ENCODE peak calls at places on chromosomes 3 and 15, in six cellular contexts. M, P, J, Y, T and V are unnamed samples.

GRCh38 chr3:45187597-45188210 is 38.4 kb downstream of the TMEM158 start:
- DNase-seq in T (no peak), Y (no peak), P (no peak), J (no peak), M (no peak), V (no peak)

GRCh38 chr15:41574158-41574557 is 15.1 kb downstream of the TYRO3 start:
- DNase-seq in P (no peak), J (no peak), Y (no peak), T (no peak), M (no peak), V (no peak)

GRCh38 chr15:40844543-40844981 is 714 bp downstream of the SPINT1 start:
- DNase-seq in M (no peak), T (peak), P (peak), Y (peak), J (no peak), V (no peak)

GRCh38 chr15:38176696-38177095 is 75.9 kb upstream of the SPRED1 start:
- DNase-seq in P (no peak), Y (no peak), M (no peak), J (no peak), T (no peak), V (no peak)

GRCh38 chr15:78084359-78084750 is 6.8 kb upstream of the TBC1D2B start:
- DNase-seq in Y (no peak), P (no peak), M (no peak), T (no peak), J (no peak), V (no peak)

GRCh38 chr3:164375538-164375937 is 702.8 kb downstream of the SI start:
- DNase-seq in J (no peak), T (no peak), M (no peak), Y (no peak), P (no peak), V (no peak)

GRCh38 chr3:76429536-76430177 is 610.2 kb upstream of the ROBO2 start:
- DNase-seq in T (no peak), P (no peak), Y (no peak), J (no peak), M (no peak), V (no peak)

GRCh38 chr3:22713936-22714335 is 489.2 kb upstream of the UBE2E2 start:
- DNase-seq in J (no peak), T (no peak), M (peak), P (no peak), Y (no peak), V (no peak)

GRCh38 chr15:90099072-90099867 is 3.0 kb downstream of the IDH2 start:
- DNase-seq in Y (peak), T (no peak), P (no peak), J (no peak), M (no peak), V (no peak)

GRCh38 chr3:197298858-197299854 is 744 bp upstream of the DLG1 start:
- DNase-seq in M (peak), Y (peak), T (peak), J (peak), P (peak), V (peak)

GRCh38 chr15:50190166-50190570 is 8.2 kb downstream of the SLC27A2 start:
- DNase-seq in Y (no peak), M (no peak), P (no peak), J (no peak), T (no peak), V (no peak)

GRCh38 chr3:131630117-131630516 is 127.3 kb upstream of the MRPL3 start:
- DNase-seq in J (no peak), Y (no peak), T (no peak), M (no peak), P (no peak), V (no peak)